ENCODE peak calls at places on chromosomes 5 and 9, in seven cellular contexts. X, V, K, H, M, Y and L are unnamed samples. For H3K4me1, the result is how much of the 10 kb centered on the place peaks cover.

GRCh38 chr5:44389410-44389879 is at the start of gene FGF10:
- DNase-seq in X (peak), V (peak), K (no peak), H (no peak), M (no peak), Y (no peak), L (peak)

GRCh38 chr5:65191554-65192126 is 290.1 kb downstream of the ADAMTS6 start:
- DNase-seq in X (no peak), V (no peak), K (no peak), H (no peak), M (no peak), Y (no peak), L (no peak)

GRCh38 chr5:158552241-158552640 is 547.5 kb downstream of the EBF1 start:
- DNase-seq in X (no peak), V (no peak), K (no peak), H (no peak), M (no peak), Y (no peak), L (no peak)

GRCh38 chr9:126335837-126336236 is 9.2 kb downstream of the MVB12B start:
- DNase-seq in X (no peak), V (peak), K (no peak), H (no peak), M (no peak), Y (no peak), L (no peak)

GRCh38 chr5:144004146-144004545 is 166.3 kb downstream of the YIPF5 start:
- DNase-seq in X (no peak), V (no peak), K (no peak), H (no peak), M (no peak), Y (no peak), L (no peak)

GRCh38 chr9:27561697-27562096 is 11.6 kb downstream of the C9orf72 start:
- DNase-seq in X (no peak), V (no peak), K (no peak), H (no peak), M (no peak), Y (no peak), L (no peak)

GRCh38 chr5:123124495-123125171 is 35.6 kb downstream of the PRDM6 start:
- DNase-seq in X (no peak), V (no peak), K (no peak), H (no peak), M (no peak), Y (no peak), L (no peak)

GRCh38 chr5:173394701-173395100 is 66.5 kb upstream of the STC2 start:
- DNase-seq in X (no peak), V (no peak), K (no peak), H (no peak), M (no peak), Y (no peak), L (no peak)

GRCh38 chr9:100346836-100347235 is 5.9 kb downstream of the TEX10 start:
- DNase-seq in X (no peak), V (no peak), K (no peak), H (no peak), M (no peak), Y (no peak), L (no peak)

GRCh38 chr5:53211799-53212198 is 102.2 kb upstream of the MOCS2 start:
- DNase-seq in X (no peak), V (no peak), K (peak), H (peak), M (no peak), Y (no peak), L (no peak)

GRCh38 chr9:33443047-33443446 is 4.3 kb downstream of the AQP3 start:
- DNase-seq in X (no peak), V (no peak), K (no peak), H (no peak), M (peak), Y (no peak), L (no peak)

GRCh38 chr9:76512826-76513225 is 53.8 kb downstream of the GCNT1 start:
- DNase-seq in X (no peak), V (no peak), K (no peak), H (no peak), M (no peak), Y (no peak), L (no peak)

GRCh38 chr5:90843443-90843842 is 284.8 kb downstream of the ADGRV1 start:
- DNase-seq in X (no peak), V (no peak), K (no peak), H (no peak), M (no peak), Y (no peak), L (no peak)

GRCh38 chr9:128159073-128159783 is 837 bp upstream of the BBLN start:
- DNase-seq in X (no peak), V (no peak), K (peak), H (peak), M (peak), Y (peak), L (no peak)

GRCh38 chr9:642014-642413 is 199.5 kb upstream of the DMRT1 start:
- DNase-seq in X (no peak), V (no peak), K (no peak), H (no peak), M (no peak), Y (no peak), L (no peak)

GRCh38 chr5:128904815-128905214 is 60.5 kb upstream of the SLC27A6 start:
- DNase-seq in X (no peak), V (no peak), K (no peak), H (no peak), M (no peak), Y (no peak), L (no peak)

GRCh38 chr5:127586811-127587210 is 62.1 kb upstream of the CTXN3 start:
- DNase-seq in X (no peak), V (no peak), K (no peak), H (no peak), M (no peak), Y (no peak), L (no peak)

GRCh38 chr5:141641634-141642278 is 5.0 kb downstream of the RELL2 start:
- DNase-seq in X (no peak), V (no peak), K (peak), H (no peak), M (no peak), Y (no peak), L (no peak)
- H3K4me1 ChIP-seq in X (under half), V (under half), K (under half), H (under half), M (under half), Y (under half), L (under half)

GRCh38 chr5:170159101-170159698 is 53.5 kb downstream of the FOXI1 start:
- DNase-seq in X (no peak), V (no peak), K (no peak), H (no peak), M (no peak), Y (no peak), L (no peak)
- TF ChIP-seq YY1 in X (no peak), V (no peak), K (no peak), H (no peak), M (no peak), Y (no peak), L (no peak)

GRCh38 chr9:21638104-21638503 is 156.0 kb upstream of the IFNE start:
- DNase-seq in X (no peak), V (no peak), K (no peak), H (no peak), M (no peak), Y (no peak), L (no peak)
- H3K4me3 ChIP-seq in X (no peak), V (no peak), K (no peak), H (no peak), M (no peak), Y (no peak), L (no peak)

DNA sequence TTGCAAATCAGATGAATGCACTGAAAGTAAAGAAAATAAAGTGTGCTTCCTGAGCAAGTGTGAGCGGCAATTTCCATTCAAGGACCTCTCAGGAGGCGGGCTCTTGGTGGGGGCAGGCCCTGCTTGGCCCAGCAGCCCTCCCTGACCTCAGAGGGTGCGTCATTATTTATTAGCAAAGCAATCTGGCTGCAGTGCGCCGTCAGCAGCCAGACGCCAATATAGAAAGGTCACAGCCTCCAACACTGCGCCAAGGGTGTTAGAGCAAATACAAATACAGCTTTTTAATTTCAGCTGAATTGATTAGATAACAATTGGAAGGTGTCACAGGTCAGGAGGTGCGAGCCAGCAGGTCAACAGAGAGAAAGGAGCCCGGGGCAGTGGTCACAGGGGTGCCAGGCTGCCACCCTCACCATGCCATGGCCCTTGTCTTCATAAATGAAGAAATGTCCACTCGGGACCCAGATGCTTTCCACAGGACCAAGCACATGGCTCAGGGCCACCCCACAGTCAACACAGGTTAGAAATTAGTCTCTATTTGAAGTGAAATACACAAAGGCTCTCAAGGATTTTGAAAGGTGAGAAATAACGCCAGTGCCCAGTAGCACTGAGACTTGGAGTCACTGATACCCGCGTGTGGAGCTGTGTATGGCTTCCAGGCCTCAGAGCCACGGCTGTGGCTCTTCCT is 309.8 kb downstream of the IRX2 start:
- DNase-seq in X (no peak), V (no peak), K (no peak), H (no peak), M (no peak), Y (no peak), L (no peak)
- H3K4me1 ChIP-seq in X (under half), V (under half), K (under half), H (under half), M (under half), Y (under half), L (under half)

GRCh38 chr9:108844856-108845255 is 10.9 kb downstream of the ACTL7B start:
- DNase-seq in X (no peak), V (no peak), K (no peak), H (no peak), M (no peak), Y (no peak), L (no peak)
- TF ChIP-seq YY1 in X (no peak), V (no peak), K (no peak), H (no peak), M (no peak), Y (no peak), L (no peak)

DNA sequence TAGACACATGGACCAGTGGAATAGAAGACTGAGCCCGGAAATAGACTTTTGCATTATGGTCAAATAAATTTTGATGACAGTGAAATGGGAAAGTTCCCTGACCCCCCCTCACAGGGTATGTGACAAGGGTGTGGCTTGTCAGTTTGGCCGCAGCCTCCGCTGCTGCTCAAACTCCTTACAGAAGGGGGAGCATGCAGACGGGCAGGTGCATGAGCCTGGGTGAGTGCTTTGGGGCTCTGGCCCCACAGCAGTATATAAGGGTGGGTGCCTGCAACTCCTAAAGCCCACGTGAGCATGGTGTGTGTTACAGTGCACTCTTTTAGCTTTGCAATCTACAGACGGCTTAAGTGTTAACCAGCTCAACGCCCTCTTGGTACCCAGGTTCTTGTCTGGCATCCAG is 21.9 kb upstream of the CAPSL start:
- DNase-seq in X (no peak), V (no peak), K (peak), H (no peak), M (no peak), Y (no peak), L (no peak)
- H3K4me3 ChIP-seq in X (no peak), V (no peak), K (no peak), H (no peak), M (no peak), Y (no peak), L (no peak)

GRCh38 chr9:120729796-120730195 is 15.5 kb upstream of the MEGF9 start:
- DNase-seq in X (no peak), V (no peak), K (peak), H (no peak), M (peak), Y (no peak), L (peak)
- H3K4me1 ChIP-seq in X (under half), V (under half), K (under half), H (under half), M (half or more), Y (under half), L (under half)

DNA sequence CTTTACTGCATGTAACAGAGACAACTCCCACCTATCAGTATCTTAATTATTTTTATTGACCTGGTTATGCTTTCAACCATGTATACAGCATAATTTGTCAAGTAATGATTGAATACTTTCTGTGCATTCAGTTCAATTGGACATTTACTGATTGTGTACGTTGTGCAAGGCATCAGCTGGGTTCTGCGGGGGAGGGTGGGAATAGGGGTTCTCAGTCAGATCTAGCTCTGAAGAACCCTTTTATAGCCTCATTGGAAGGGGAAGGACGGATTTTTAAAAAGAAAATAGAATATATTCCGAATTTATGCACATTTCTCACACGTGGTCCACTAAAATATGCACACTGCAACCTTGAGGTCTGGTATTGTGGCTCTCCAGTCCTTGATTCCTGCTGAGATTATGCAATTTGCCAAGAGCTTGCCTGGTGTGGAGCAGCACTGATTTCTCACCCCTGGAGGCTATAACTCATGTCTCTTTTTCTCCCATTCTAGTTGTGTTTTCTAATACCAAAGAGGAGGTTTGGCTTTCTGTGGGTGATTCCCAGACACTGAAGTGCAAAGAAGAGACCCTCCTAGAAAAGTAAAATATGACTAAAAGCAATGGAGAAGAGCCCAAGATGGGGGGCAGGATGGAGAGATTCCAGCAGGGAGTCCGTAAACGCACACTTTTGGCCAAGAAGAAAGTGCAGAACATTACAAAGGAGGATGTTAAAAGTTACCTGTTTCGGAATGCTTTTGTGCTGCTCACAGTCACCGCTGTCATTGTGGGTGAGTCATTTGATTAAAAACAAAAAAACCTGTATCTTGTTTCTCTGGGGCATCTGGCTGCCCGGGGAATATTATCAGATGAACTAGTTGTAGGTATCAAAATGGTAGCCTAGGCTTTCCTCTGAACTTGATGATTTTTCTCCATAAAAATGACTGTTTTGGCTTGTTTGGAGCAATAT is 1.7 kb downstream of the SLC1A3 start:
- DNase-seq in X (no peak), V (no peak), K (no peak), H (no peak), M (no peak), Y (no peak), L (no peak)
- TF ChIP-seq YY1 in X (no peak), V (no peak), K (no peak), H (no peak), M (no peak), Y (no peak), L (no peak)

DNA sequence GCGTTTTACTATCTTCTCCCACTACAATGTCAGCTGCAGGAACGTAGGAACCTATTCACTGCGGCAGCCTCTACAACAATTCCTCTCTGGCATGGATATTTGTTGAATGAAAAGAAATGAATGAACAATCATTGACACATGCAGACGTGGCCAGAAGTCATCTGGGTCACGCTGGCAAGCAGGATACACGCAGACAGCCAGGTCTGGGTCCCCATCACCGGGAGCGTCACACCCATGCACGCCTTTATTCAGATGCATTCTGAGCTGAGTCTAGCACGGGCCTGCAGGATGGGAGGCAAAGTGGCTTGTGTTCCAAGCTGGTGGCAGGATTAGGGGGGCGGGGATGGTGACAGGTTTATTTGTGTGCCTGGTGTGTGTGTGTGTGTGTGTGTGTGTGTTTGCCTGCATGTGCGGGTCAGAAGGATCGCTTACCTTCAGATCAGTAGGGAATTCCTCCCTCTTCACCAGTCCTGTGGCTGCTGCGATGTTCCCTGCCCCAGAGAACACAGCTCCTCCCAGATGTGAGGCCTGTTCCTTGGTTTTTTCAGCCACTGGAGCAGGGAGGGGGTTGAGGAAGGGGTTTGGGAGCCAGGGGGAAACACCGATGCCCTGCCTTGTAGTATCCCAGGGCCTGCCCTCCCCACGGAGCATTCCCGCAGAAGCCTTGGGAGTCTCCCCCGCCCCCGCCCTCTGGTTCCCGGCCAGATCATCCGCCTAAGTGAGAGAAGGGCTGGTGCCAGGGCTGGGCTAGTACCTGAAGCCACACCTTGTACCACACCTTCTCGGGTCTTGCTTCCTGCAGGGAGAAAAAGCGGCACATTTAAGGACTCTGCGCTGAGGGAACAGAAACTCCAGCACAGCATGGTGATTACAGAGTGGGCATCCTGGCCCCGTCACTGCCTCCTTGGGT is 4.1 kb downstream of the SNCB start:
- DNase-seq in X (no peak), V (no peak), K (no peak), H (no peak), M (no peak), Y (no peak), L (no peak)
- H3K4me3 ChIP-seq in X (no peak), V (no peak), K (no peak), H (no peak), M (no peak), Y (no peak), L (no peak)